ENCODE peak calls at places on chromosome 14, in seven cellular contexts. A, E, Y, M, C, W and J are unnamed samples.

GRCh38 chr14:96624661-96625435 is 122.7 kb downstream of the PAPOLA start:
- DNase-seq in A (no peak), E (no peak), Y (no peak), M (no peak), C (no peak), W (no peak), J (no peak)

GRCh38 chr14:57982161-57982560 is 116.3 kb upstream of the SLC35F4 start:
- DNase-seq in Y (no peak), W (no peak), A (no peak), M (no peak), E (no peak), C (no peak), J (no peak)

GRCh38 chr14:78297843-78298242 is 127.7 kb downstream of the NRXN3 start:
- DNase-seq in W (no peak), C (no peak), M (no peak), Y (no peak), A (no peak), E (no peak), J (no peak)

GRCh38 chr14:93619176-93619793 is 169.0 kb downstream of the PRIMA1 start:
- DNase-seq in W (peak), Y (peak), M (peak), A (no peak), C (no peak), E (peak), J (no peak)

GRCh38 chr14:95686935-95687334 is 709 bp downstream of the TCL1B start:
- DNase-seq in Y (no peak), M (no peak), E (no peak), C (no peak), W (no peak), A (no peak), J (no peak)

GRCh38 chr14:56092761-56093160 is 25.4 kb upstream of the PELI2 start:
- DNase-seq in C (no peak), Y (no peak), M (no peak), A (no peak), E (no peak), W (no peak), J (no peak)

GRCh38 chr14:56528927-56529326 is 50.7 kb upstream of the TMEM260 start:
- DNase-seq in C (no peak), W (no peak), E (no peak), Y (no peak), A (no peak), M (no peak), J (no peak)

GRCh38 chr14:71471604-71472003 is 460.6 kb upstream of the RGS6 start:
- DNase-seq in A (no peak), W (no peak), E (no peak), M (no peak), C (no peak), Y (no peak), J (no peak)

GRCh38 chr14:105622329-105622955 is 96.1 kb downstream of the TMEM121 start:
- DNase-seq in A (no peak), Y (no peak), C (no peak), M (no peak), W (no peak), E (no peak), J (no peak)

GRCh38 chr14:88430976-88431375 is 45.5 kb downstream of the SPATA7 start:
- DNase-seq in Y (no peak), A (no peak), M (no peak), C (no peak), E (no peak), W (no peak), J (no peak)

GRCh38 chr14:86013663-86014062 is 483.7 kb downstream of the FLRT2 start:
- DNase-seq in W (peak), C (no peak), E (no peak), M (no peak), A (no peak), Y (no peak), J (no peak)

GRCh38 chr14:45698462-45699134 is 445.6 kb upstream of the MIS18BP1 start:
- DNase-seq in W (no peak), M (no peak), Y (peak), C (no peak), E (no peak), A (no peak), J (no peak)

GRCh38 chr14:77099425-77100167 is 1.5 kb downstream of the CIPC start:
- DNase-seq in Y (no peak), C (no peak), M (peak), W (peak), A (no peak), E (peak), J (peak)

GRCh38 chr14:64654072-64654899 is 49.9 kb upstream of the PLEKHG3 start:
- DNase-seq in M (no peak), Y (no peak), C (no peak), A (no peak), W (peak), E (peak), J (peak)

GRCh38 chr14:52950410-52950897 is 396 bp downstream of the FERMT2 start:
- DNase-seq in W (peak), M (peak), A (peak), Y (peak), E (no peak), C (no peak), J (no peak)

GRCh38 chr14:30532264-30532663 is 26.7 kb upstream of the G2E3 start:
- DNase-seq in W (no peak), M (no peak), Y (no peak), A (no peak), E (no peak), C (no peak), J (no peak)

GRCh38 chr14:105228562-105228961 is 19.8 kb upstream of the BTBD6 start:
- DNase-seq in A (no peak), M (no peak), W (no peak), C (no peak), Y (no peak), E (no peak), J (no peak)

GRCh38 chr14:75132374-75133086 is 5.7 kb upstream of the NEK9 start:
- DNase-seq in A (no peak), E (peak), W (peak), Y (no peak), C (no peak), M (peak), J (no peak)

GRCh38 chr14:65297744-65298143 is 114.8 kb upstream of the FUT8 start:
- DNase-seq in W (no peak), E (no peak), M (no peak), C (no peak), A (no peak), Y (peak), J (no peak)

GRCh38 chr14:67704484-67705089 is 2.9 kb downstream of the RDH12 start:
- DNase-seq in C (no peak), A (no peak), M (peak), E (no peak), W (peak), Y (no peak), J (no peak)

GRCh38 chr14:35212471-35213142 is 79.6 kb upstream of the PSMA6 start:
- DNase-seq in W (no peak), Y (no peak), C (no peak), M (no peak), E (no peak), A (no peak), J (no peak)

GRCh38 chr14:92503756-92504491 is 9.7 kb upstream of the RIN3 start:
- DNase-seq in M (peak), W (peak), A (peak), Y (no peak), C (no peak), E (no peak), J (no peak)
- TF ChIP-seq CTCF in M (no peak), W (peak), A (no peak), Y (no peak), C (no peak), E (no peak), J (no peak)

DNA sequence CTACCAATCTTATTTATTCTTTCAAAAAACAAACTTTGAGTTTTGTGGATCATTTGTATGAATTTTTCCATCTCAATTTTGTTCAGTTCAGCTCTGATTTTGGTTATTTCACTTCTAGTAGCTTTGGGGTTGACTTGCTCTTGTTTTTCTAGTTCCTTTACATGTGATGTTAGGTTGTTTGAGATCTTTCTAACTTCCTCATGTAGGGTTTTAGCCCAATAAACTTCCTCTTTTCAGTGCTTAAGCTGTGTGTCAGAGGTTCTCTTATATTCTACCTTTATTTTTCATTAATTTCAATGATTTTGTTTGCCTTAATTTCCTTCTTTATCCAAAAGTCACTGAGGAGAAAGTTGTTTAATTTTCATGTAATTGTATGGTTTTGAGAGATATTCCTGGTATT is 860.4 kb upstream of the FBXO33 start:
- DNase-seq in M (no peak), Y (no peak), A (no peak), W (no peak), C (no peak), E (no peak), J (no peak)
- H3K4me3 ChIP-seq in M (no peak), Y (no peak), A (no peak), W (no peak), C (no peak), E (no peak), J (no peak)

DNA sequence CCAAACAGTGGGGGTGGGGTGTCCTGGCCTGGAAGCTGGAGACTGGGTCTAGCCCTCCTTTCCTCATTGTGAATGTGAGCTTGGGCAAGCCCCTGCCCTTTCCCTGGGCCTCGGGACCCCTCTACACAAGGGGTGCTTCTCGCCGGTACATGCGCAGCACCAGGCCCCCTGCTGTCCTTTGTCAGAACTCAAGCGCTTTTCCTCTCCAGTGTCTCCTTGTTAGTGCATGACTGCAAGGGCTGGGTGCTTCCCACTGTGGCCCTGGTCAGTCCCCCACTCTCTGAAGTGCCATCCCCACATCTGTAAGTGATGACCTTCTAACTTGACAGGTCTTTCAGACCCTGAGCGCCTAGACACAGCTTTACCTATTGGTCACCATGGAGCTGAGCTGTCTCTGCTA is 44.2 kb downstream of the DEGS2 start:
- DNase-seq in M (no peak), C (no peak), Y (no peak), A (peak), W (no peak), E (no peak), J (no peak)
- TF ChIP-seq CTCF in M (peak), C (no peak), Y (no peak), A (no peak), W (no peak), E (no peak), J (no peak)

DNA sequence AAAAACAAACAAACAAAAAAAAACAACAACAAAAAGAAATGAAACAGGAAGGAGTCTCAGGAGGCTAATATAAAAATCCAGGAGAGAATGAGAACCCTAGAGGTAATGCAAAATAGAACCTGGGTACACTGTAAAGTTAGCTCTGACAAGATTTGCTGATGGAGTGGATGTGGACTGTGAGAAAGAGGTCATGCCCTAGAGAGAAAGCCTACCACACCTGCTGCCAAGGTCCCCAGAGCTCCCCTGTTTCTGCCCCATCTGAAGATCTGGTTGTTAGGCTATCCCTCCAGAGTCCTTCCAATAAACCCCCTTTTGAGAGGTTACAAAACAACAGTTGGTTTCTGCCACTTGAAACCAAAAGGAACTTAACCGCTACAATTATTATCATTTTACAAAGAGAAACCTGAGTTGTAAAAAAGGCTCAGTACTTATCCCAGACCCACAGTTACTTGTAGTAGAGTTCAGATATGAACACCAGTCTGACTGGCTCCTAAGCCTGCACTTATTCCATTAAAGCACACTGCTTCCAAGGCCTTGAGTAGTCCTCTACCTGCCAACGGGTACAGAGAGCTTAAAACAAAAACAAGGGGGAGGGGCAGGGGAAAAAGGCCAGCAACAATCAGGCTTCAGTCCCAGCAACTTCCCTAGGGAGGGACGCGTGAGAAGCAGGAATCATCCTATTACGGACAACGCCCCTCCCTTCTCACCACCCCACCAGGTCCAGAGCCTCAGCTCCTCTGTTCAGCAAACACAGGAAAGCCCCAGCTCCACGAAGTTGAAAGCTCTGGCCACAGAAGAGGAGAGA is 27.7 kb downstream of the PPP1R13B start:
- DNase-seq in C (peak), Y (peak), A (no peak), M (no peak), E (no peak), W (no peak), J (no peak)
- H3K4me3 ChIP-seq in C (peak), Y (peak), A (peak), M (no peak), E (no peak), W (no peak), J (no peak)

DNA sequence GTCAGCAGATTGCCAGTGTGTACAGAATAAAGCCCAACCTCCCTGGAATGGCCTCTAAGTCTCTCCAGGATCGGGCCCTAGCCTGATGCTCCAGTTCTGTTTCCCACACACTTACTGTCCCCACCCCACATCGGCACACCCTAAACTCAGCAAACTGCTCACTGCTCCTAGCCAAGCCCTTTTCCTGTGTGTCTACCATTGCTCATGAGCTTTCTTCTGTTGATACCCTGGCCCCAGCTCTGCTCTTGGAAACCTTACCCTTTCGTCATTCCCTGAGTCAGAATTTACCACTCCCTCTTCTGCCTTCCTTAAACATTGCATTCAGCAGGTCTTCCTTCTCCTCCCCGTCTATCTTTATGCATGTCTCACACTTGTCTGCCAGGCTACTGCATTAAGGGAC is 158.9 kb downstream of the TMX1 start:
- DNase-seq in C (no peak), E (peak), A (no peak), M (peak), W (peak), Y (no peak), J (peak)
- TF ChIP-seq CTCF in C (no peak), E (peak), A (no peak), M (no peak), W (peak), Y (no peak), J (no peak)

GRCh38 chr14:23577004-23577681 is 1.4 kb downstream of the JPH4 start:
- DNase-seq in E (no peak), M (no peak), Y (peak), A (no peak), W (no peak), C (no peak), J (no peak)

GRCh38 chr14:23579739-23580138 is 1.1 kb upstream of the JPH4 start:
- DNase-seq in Y (no peak), C (no peak), E (no peak), M (no peak), W (no peak), A (no peak), J (no peak)

GRCh38 chr14:23579311-23579630 is 681 bp upstream of the JPH4 start:
- DNase-seq in W (no peak), E (no peak), M (no peak), Y (peak), A (no peak), C (no peak), J (no peak)

GRCh38 chr14:23578560-23579310 is at the start of gene JPH4:
- DNase-seq in C (no peak), M (no peak), E (no peak), W (no peak), Y (peak), A (no peak), J (no peak)

DNA sequence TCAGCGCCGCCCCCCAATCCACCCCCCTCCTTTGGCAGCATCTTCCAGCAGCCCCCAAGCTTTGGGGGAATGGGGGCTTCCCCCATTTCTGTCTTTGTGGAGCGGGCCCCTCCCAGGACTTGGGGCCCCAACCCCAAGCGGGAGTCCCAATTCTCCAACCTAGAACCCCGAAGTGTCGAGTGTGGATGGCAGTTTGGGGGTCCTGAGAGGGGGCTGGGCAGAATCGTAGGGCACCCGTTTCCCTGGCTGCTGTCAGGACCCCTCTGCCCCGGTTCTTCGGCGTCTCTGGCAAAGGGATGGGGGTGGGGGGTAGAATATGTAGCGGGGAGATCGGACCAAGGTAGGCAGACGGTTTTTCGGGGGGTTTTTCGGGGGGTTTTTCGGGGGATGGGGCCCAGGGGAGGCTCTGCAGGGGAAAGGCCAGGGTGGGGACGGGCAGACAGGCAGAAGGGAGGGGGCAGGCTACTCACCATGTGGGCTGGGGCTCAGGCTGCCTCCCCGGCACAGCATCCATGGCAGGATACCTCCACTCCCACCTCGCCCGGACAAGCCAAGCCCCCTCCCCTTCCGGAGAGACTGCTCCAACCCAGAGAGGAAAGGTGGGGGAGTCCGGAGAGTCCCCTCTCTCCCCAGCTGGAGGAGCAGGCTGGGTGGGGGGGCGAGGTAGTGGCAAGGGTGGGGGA is 739 bp downstream of the JPH4 start:
- DNase-seq in C (no peak), E (no peak), M (no peak), A (no peak), Y (peak), W (no peak), J (no peak)
- H3K4me3 ChIP-seq in C (peak), E (no peak), M (no peak), A (no peak), Y (peak), W (no peak), J (no peak)

GRCh38 chr14:36325853-36326252 is 5.4 kb upstream of the MBIP start:
- DNase-seq in W (no peak), E (no peak), M (no peak), Y (no peak), A (no peak), C (no peak), J (no peak)
- TF ChIP-seq CTCF in W (no peak), E (no peak), M (no peak), Y (no peak), A (no peak), C (no peak), J (no peak)

GRCh38 chr14:53951661-53952265 is 4.9 kb downstream of the BMP4 start:
- DNase-seq in Y (no peak), A (no peak), E (no peak), C (no peak), M (no peak), W (no peak), J (no peak)
- H3K4me3 ChIP-seq in Y (peak), A (peak), E (peak), C (peak), M (peak), W (no peak), J (no peak)